ENCODE peak calls at places on chromosomes 13 and 19, in seven cellular contexts. N is H1, U is K562, P is HCT116, Z is GM12878, R is SK-N-SH, V is HepG2. O is an unnamed sample. For H3K4me1, the result is how much of the 10 kb centered on the place peaks cover.

GRCh38 chr19:48489608-48490216 is 20.5 kb downstream of the CYTH2 start:
- DNase-seq in N (peak), U (peak), P (peak), Z (no peak), R (peak), V (peak), O (no peak)

GRCh38 chr13:39347926-39348901 is 254.8 kb downstream of the LHFPL6 start:
- DNase-seq in N (peak), U (no peak), P (no peak), Z (no peak), R (no peak), V (no peak), O (peak)

GRCh38 chr13:95643814-95644598 is 500 bp downstream of the DZIP1 start:
- DNase-seq in N (peak), U (no peak), P (no peak), Z (no peak), R (peak), V (peak), O (peak)

GRCh38 chr19:18488838-18489626 is 32.8 kb downstream of the ELL start:
- DNase-seq in N (peak), U (peak), P (no peak), Z (no peak), R (peak), V (peak), O (no peak)

GRCh38 chr19:4981681-4981958 is 12.7 kb downstream of the KDM4B start:
- DNase-seq in N (no peak), U (no peak), P (no peak), Z (no peak), R (peak), V (no peak), O (no peak)

GRCh38 chr13:76538004-76538403 is 348.2 kb downstream of the KCTD12 start:
- DNase-seq in N (no peak), U (no peak), P (no peak), Z (no peak), R (no peak), V (no peak), O (no peak)

GRCh38 chr13:83753912-83754624 is 128.2 kb downstream of the SLITRK1 start:
- DNase-seq in N (no peak), U (no peak), P (no peak), Z (no peak), R (no peak), V (no peak), O (no peak)

GRCh38 chr13:23567792-23568480 is 2.3 kb upstream of the TNFRSF19 start:
- DNase-seq in N (no peak), U (no peak), P (no peak), Z (no peak), R (no peak), V (peak), O (no peak)

GRCh38 chr19:23531976-23532375 is 136.7 kb upstream of the ZNF91 start:
- DNase-seq in N (no peak), U (no peak), P (no peak), Z (no peak), R (no peak), V (no peak), O (no peak)

GRCh38 chr13:28138756-28139470 is 568 bp downstream of the PAN3 start:
- DNase-seq in N (peak), U (peak), P (peak), Z (peak), R (peak), V (peak), O (no peak)

GRCh38 chr19:39304701-39305571 is 8.7 kb downstream of the IFNL1 start:
- DNase-seq in N (no peak), U (no peak), P (no peak), Z (no peak), R (no peak), V (no peak), O (no peak)

GRCh38 chr19:39401549-39402416 is 4.9 kb upstream of the ZFP36 start:
- DNase-seq in N (no peak), U (no peak), P (peak), Z (no peak), R (no peak), V (peak), O (no peak)

GRCh38 chr13:102724923-102725322 is 30.1 kb upstream of the METTL21C start:
- DNase-seq in N (no peak), U (no peak), P (no peak), Z (no peak), R (peak), V (peak), O (no peak)

GRCh38 chr13:91313103-91313502 is 34.4 kb upstream of the MIR17HG start:
- DNase-seq in N (no peak), U (no peak), P (no peak), Z (no peak), R (peak), V (peak), O (no peak)

GRCh38 chr13:82702513-82702912 is 1179.8 kb downstream of the SLITRK1 start:
- DNase-seq in N (no peak), U (no peak), P (no peak), Z (no peak), R (no peak), V (no peak), O (no peak)

GRCh38 chr13:24011266-24011665 is 114.0 kb upstream of the C1QTNF9B start:
- DNase-seq in N (no peak), U (no peak), P (no peak), Z (no peak), R (no peak), V (no peak), O (no peak)

GRCh38 chr19:5952193-5953033 is 25.5 kb downstream of the RANBP3 start:
- DNase-seq in N (no peak), U (no peak), P (no peak), Z (no peak), R (peak), V (no peak), O (no peak)

GRCh38 chr13:39410089-39410901 is 192.7 kb downstream of the LHFPL6 start:
- DNase-seq in N (no peak), U (no peak), P (no peak), Z (no peak), R (no peak), V (no peak), O (no peak)

GRCh38 chr19:57813919-57814504 is 701 bp downstream of the ZNF552 start:
- DNase-seq in N (no peak), U (peak), P (no peak), Z (no peak), R (no peak), V (peak), O (no peak)

GRCh38 chr13:110379358-110379757 is 72.3 kb downstream of the COL4A2 start:
- DNase-seq in N (no peak), U (no peak), P (no peak), Z (no peak), R (no peak), V (no peak), O (no peak)

GRCh38 chr19:56377105-56377924 is 16.0 kb downstream of the ZNF582 start:
- DNase-seq in N (no peak), U (no peak), P (no peak), Z (no peak), R (no peak), V (no peak), O (no peak)

GRCh38 chr19:14174883-14175282 is 31.1 kb downstream of the ADGRL1 start:
- DNase-seq in N (no peak), U (no peak), P (no peak), Z (no peak), R (no peak), V (no peak), O (no peak)

GRCh38 chr13:29850213-29850898 is at the start of gene UBL3:
- DNase-seq in N (peak), U (peak), P (peak), Z (peak), R (peak), V (peak), O (peak)
- H3K4me1 ChIP-seq in N (under half), U (under half), P (under half), Z (under half), R (under half), V (under half), O (under half)

GRCh38 chr13:69720278-69720983 is 387.2 kb upstream of the ATXN8OS start:
- DNase-seq in N (no peak), U (no peak), P (no peak), Z (no peak), R (no peak), V (peak), O (no peak)
- H3K4me3 ChIP-seq in N (no peak), U (no peak), P (no peak), Z (no peak), R (no peak), V (no peak), O (no peak)

DNA sequence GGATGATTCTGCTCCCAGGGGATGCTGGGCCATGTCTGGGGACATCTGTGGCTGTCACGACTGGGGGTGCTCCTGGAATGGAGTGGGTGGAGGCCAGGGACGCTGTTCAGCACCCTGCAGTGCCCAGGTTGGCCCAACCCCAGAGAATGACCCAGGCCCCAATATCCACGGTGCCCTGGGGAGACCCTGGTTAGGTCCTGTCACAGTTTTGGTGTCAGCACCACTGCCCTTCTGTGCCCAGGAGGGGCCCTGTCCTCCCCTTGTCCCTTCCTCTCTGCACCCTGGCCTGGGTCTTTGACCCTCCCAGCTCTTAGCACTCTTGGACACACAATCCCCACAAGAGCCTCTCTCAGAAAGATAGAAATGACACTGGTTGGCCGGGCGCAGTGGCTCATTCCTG is 85.3 kb downstream of the GADD45B start:
- DNase-seq in N (no peak), U (no peak), P (no peak), Z (no peak), R (no peak), V (no peak), O (no peak)
- TF ChIP-seq YY1 in N (no peak), U (no peak), P (no peak), Z (no peak), R (no peak), V (no peak), O (no peak)

DNA sequence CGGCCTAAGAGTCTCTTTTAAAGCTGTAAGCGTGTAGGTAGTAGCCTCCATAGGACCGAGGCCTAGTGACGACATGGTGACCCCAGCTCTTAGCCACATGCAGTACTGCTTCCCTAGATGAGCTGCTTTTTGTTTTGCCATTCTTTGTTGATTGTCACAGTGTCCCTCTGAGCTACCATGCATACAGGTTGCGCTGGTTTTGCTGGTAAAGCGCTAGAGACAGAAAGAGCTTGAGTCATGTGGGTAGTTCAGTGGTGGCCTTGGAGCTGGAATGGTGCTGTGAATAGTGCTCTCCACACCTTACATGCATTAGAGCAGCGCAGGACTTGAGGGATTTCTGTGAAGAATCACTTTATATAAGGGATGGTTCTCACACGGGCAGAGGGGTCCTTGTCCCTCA is 5.1 kb downstream of the HNRNPM start:
- DNase-seq in N (no peak), U (no peak), P (no peak), Z (no peak), R (no peak), V (peak), O (no peak)
- H3K4me1 ChIP-seq in N (under half), U (under half), P (half or more), Z (under half), R (under half), V (half or more), O (under half)

GRCh38 chr13:113210834-113211233 is 1.4 kb downstream of the CUL4A start:
- DNase-seq in N (no peak), U (no peak), P (no peak), Z (no peak), R (no peak), V (no peak), O (no peak)
- H3K4me3 ChIP-seq in N (peak), U (peak), P (peak), Z (peak), R (peak), V (peak), O (peak)

O was measured in NT2/D1.